ENCODE peak calls at places on chromosomes 12 and 14, in eight cellular contexts. F is astrocyte of the spinal cord; W is RWPE1; Y is omental fat pad; I is Calu3; A is colonic mucosa; K is CD8-positive, alpha-beta T cell; M is A549. U is an unnamed sample.

GRCh38 chr12:12791756-12792346 is 6.4 kb downstream of the APOLD1 start:
- DNase-seq in I (peak; percentile 31), K (no peak), W (no peak), A (no peak), Y (no peak), M (peak; percentile 23), F (peak; percentile 62), U (no peak)

GRCh38 chr14:104423224-104423681 is 156.3 kb upstream of the C14orf180 start:
- DNase-seq in W (no peak), Y (no peak), K (no peak), I (no peak), A (no peak), M (no peak), F (no peak), U (no peak)

GRCh38 chr14:99793213-99794155 is at the start of gene EML1:
- DNase-seq in Y (no peak), M (peak; percentile 80), W (peak; percentile 90), K (peak; percentile 65), A (peak; percentile 62), I (peak; percentile 87), F (peak; percentile 71), U (peak; percentile 81)

GRCh38 chr12:55729592-55730446 is 1.0 kb upstream of the CD63 start:
- DNase-seq in I (peak; percentile 88), A (peak; percentile 95), Y (peak; percentile 75), W (peak; percentile 96), M (peak; percentile 91), F (peak; percentile 73), K (peak; percentile 50), U (peak; percentile 32)

GRCh38 chr12:99966429-99966828 is 18.3 kb downstream of the ANKS1B start:
- DNase-seq in I (no peak), W (no peak), A (no peak), K (no peak), Y (no peak), M (no peak), F (no peak), U (no peak)

GRCh38 chr14:90388437-90388836 is 8.4 kb upstream of the CALM1 start:
- DNase-seq in A (no peak), K (no peak), I (no peak), M (peak; percentile 79), F (peak; percentile 77), W (peak; percentile 66), Y (no peak), U (no peak)

GRCh38 chr14:103315368-103315911 is 18.6 kb upstream of the EIF5 start:
- DNase-seq in A (no peak), Y (no peak), K (no peak), W (no peak), I (no peak), F (peak; percentile 22), M (no peak), U (no peak)

GRCh38 chr12:62683724-62684501 is 217.3 kb downstream of the MON2 start:
- DNase-seq in A (peak; percentile 28), F (peak; percentile 63), M (no peak), W (no peak), I (no peak), K (no peak), Y (no peak), U (no peak)

GRCh38 chr14:105384041-105384557 is 14.2 kb upstream of the TEX22 start:
- DNase-seq in M (no peak), Y (no peak), F (no peak), A (no peak), I (no peak), K (no peak), W (no peak), U (no peak)

GRCh38 chr12:102913453-102914226 is 3.4 kb downstream of the PAH start:
- DNase-seq in F (no peak), W (no peak), Y (no peak), M (no peak), I (no peak), K (no peak), A (no peak), U (no peak)

GRCh38 chr12:11482955-11483354 is 87.6 kb upstream of the PRB2 start:
- DNase-seq in A (no peak), K (no peak), Y (no peak), I (no peak), F (peak; percentile 79), M (no peak), W (no peak), U (no peak)

GRCh38 chr12:96981053-96981452 is 74.0 kb downstream of the NEDD1 start:
- DNase-seq in M (peak; percentile 11), A (no peak), K (no peak), I (no peak), W (peak; percentile 4), F (peak; percentile 88), Y (no peak), U (no peak)

GRCh38 chr12:62947364-62947763 is 12.4 kb upstream of the PPM1H start:
- DNase-seq in M (no peak), Y (no peak), F (no peak), I (no peak), A (no peak), W (no peak), K (no peak), U (no peak)

GRCh38 chr14:28678887-28679286 is 87.7 kb upstream of the FOXG1 start:
- DNase-seq in W (no peak), A (no peak), M (peak; percentile 1), F (no peak), K (no peak), Y (no peak), I (no peak), U (no peak)

GRCh38 chr14:59362533-59362932 is 102.6 kb downstream of the GPR135 start:
- DNase-seq in Y (no peak), A (no peak), F (peak; percentile 28), W (no peak), K (no peak), M (no peak), I (no peak), U (no peak)

GRCh38 chr14:59363545-59364226 is 101.5 kb downstream of the GPR135 start:
- DNase-seq in I (no peak), M (peak; percentile 26), F (peak; percentile 27), K (no peak), A (no peak), W (peak; percentile 54), Y (no peak), U (no peak)

GRCh38 chr14:59359451-59360124 is 105.6 kb downstream of the GPR135 start:
- DNase-seq in I (no peak), A (no peak), F (no peak), M (no peak), K (no peak), Y (no peak), W (no peak), U (no peak)

GRCh38 chr14:59358774-59359173 is 106.4 kb downstream of the GPR135 start:
- DNase-seq in M (no peak), Y (no peak), K (no peak), W (no peak), A (peak; percentile 78), I (no peak), F (no peak), U (no peak)

DNA sequence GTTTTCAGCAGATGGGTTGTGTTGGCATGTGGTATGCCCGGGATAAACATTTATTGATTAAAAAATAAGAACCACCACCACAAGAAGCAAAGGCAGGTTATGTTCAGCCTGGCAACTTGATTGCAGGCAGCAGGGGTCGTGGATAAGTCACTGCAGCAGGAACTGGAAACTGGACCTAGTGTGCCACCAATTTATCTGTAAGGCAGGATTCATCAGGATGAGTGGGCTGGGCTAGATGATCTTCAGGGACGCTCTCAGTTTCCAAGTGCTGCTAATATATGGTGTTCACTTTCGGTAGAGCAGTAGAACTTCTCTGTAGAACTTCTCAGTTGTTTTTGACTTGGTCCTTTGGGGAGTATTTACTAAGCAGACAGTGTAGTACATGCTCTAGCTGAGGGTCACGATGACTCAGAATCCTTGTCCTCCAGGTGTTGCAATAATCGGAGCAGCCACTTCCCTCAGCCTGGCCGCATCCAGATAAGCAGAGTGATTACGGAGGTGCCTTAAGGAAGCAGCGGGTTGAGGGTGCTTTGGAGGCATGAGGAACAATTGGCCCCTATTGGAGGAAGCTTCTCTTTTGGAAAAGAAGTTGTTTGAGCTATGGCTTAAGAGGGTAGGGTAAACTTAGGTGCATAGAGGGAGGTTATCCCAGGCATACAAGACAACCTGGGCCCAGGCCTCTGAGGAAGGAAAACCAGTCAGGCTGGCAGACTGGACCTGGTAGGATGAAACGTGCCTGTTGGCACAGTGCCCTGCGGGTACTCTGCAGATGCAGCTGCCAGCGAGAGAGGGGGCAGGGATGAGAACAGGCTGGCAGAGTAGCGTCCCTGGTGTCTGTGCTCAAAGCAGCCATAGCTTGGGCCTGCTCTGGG is 104.0 kb downstream of the GPR135 start:
- DNase-seq in K (no peak), M (peak; percentile 90), A (peak; percentile 78), I (peak; percentile 81), Y (no peak), W (peak; percentile 70), F (peak; percentile 52), U (no peak)
- TF ChIP-seq CTCF in K (no peak), M (no peak), A (no peak), I (no peak), Y (no peak), W (no peak), F (no peak), U (no peak)

GRCh38 chr12:123075591-123076171 is 75.2 kb downstream of the PITPNM2 start:
- DNase-seq in K (peak; percentile 85), Y (no peak), I (no peak), W (no peak), A (peak; percentile 39), M (no peak), F (peak; percentile 50), U (no peak)
- TF ChIP-seq CTCF in K (peak; percentile 49), Y (no peak), I (no peak), W (no peak), A (no peak), M (no peak), F (peak; percentile 35), U (no peak)

GRCh38 chr14:64208261-64208660 is 85.9 kb downstream of the ESR2 start:
- DNase-seq in F (no peak), I (no peak), W (no peak), K (no peak), A (no peak), Y (no peak), M (no peak), U (no peak)
- TF ChIP-seq CTCF in F (no peak), I (no peak), W (no peak), K (no peak), A (no peak), Y (no peak), M (no peak), U (no peak)

DNA sequence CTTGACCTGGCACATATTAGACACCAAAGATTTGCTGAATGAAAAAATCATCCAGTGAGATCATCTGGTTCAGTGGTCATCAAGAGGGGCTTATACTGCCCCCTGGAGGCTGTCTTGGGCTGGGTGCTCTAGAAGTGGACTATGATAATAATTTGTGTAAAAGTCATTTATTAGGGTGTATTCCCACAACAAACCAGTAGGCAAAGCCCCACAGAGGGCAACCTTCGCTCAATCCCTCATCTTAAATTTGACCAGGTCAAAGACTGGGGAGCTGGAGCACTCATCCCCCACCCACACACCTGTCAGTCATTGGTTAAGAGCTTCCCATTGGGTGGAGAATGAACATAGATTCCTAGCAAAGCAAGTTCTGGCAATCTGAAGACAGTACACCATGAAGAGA is 20.0 kb upstream of the FICD start:
- DNase-seq in M (peak; percentile 59), K (peak; percentile 28), Y (no peak), I (peak; percentile 60), W (no peak), A (no peak), F (peak; percentile 32), U (no peak)
- TF ChIP-seq CTCF in M (peak; percentile 45), K (no peak), Y (no peak), I (peak; percentile 74), W (peak; percentile 27), A (peak; percentile 39), F (peak; percentile 72), U (peak; percentile 63)